ENCODE peak calls at places on chromosomes 16 and 17, in four cellular contexts. One of them, this sample, is unnamed.

GRCh38 chr17:63537991-63538692 is 12.1 kb upstream of the DCAF7 start:
- DNase-seq in ovary: no peak
- DNase-seq in A549: no peak
- DNase-seq in tibial nerve: no peak
- DNase-seq in this sample: no peak

GRCh38 chr16:63742150-63742549 is 1379.7 kb downstream of the CDH11 start:
- DNase-seq in ovary: no peak
- DNase-seq in A549: no peak
- DNase-seq in tibial nerve: no peak
- DNase-seq in this sample: no peak

GRCh38 chr17:36128411-36128978 is 24.9 kb downstream of the CCL4 start:
- DNase-seq in ovary: no peak
- DNase-seq in A549: no peak
- DNase-seq in tibial nerve: no peak
- DNase-seq in this sample: no peak

GRCh38 chr17:49494937-49495841 is at the start of gene NGFR:
- DNase-seq in ovary: peak; percentile 48
- DNase-seq in A549: peak; percentile 77
- DNase-seq in tibial nerve: no peak
- DNase-seq in this sample: peak; percentile 32

GRCh38 chr16:17029602-17030350 is 441.0 kb downstream of the XYLT1 start:
- DNase-seq in ovary: no peak
- DNase-seq in A549: no peak
- DNase-seq in tibial nerve: no peak
- DNase-seq in this sample: no peak

GRCh38 chr17:40487371-40488020 is 13.9 kb downstream of the TNS4 start:
- DNase-seq in ovary: no peak
- DNase-seq in A549: no peak
- DNase-seq in tibial nerve: no peak
- DNase-seq in this sample: no peak

GRCh38 chr17:71163813-71164122 is 957.1 kb upstream of the SOX9 start:
- DNase-seq in ovary: no peak
- DNase-seq in A549: no peak
- DNase-seq in tibial nerve: no peak
- DNase-seq in this sample: no peak

GRCh38 chr16:64589836-64590235 is 532.0 kb downstream of the CDH11 start:
- DNase-seq in ovary: no peak
- DNase-seq in A549: no peak
- DNase-seq in tibial nerve: no peak
- DNase-seq in this sample: no peak

GRCh38 chr17:55335625-55336024 is 70.9 kb downstream of the HLF start:
- DNase-seq in ovary: no peak
- DNase-seq in A549: no peak
- DNase-seq in tibial nerve: no peak
- DNase-seq in this sample: no peak

GRCh38 chr16:67995423-67995822 is 3.9 kb downstream of the DPEP2 start:
- DNase-seq in ovary: no peak
- DNase-seq in A549: no peak
- DNase-seq in tibial nerve: no peak
- DNase-seq in this sample: no peak

GRCh38 chr17:62871291-62871690 is 63.2 kb upstream of the MARCHF10 start:
- DNase-seq in ovary: no peak
- DNase-seq in A549: no peak
- DNase-seq in tibial nerve: no peak
- DNase-seq in this sample: no peak

GRCh38 chr16:77273-77806 is 685 bp upstream of the MPG start:
- DNase-seq in ovary: peak; percentile 64
- DNase-seq in A549: peak; percentile 59
- DNase-seq in tibial nerve: no peak
- DNase-seq in this sample: peak; percentile 40

GRCh38 chr16:78444-79145 is 570 bp downstream of the MPG start:
- DNase-seq in ovary: no peak
- DNase-seq in A549: peak; percentile 43
- DNase-seq in tibial nerve: no peak
- DNase-seq in this sample: peak; percentile 53

GRCh38 chr16:76535-77272 is 1.3 kb upstream of the MPG start:
- DNase-seq in ovary: peak; percentile 86
- DNase-seq in A549: peak; percentile 48
- DNase-seq in tibial nerve: peak; percentile 73
- DNase-seq in this sample: peak; percentile 69

GRCh38 chr16:77807-78443 is at the start of gene MPG:
- DNase-seq in ovary: peak; percentile 89
- DNase-seq in A549: peak; percentile 98
- DNase-seq in tibial nerve: peak; percentile 80
- DNase-seq in this sample: peak; percentile 83

DNA sequence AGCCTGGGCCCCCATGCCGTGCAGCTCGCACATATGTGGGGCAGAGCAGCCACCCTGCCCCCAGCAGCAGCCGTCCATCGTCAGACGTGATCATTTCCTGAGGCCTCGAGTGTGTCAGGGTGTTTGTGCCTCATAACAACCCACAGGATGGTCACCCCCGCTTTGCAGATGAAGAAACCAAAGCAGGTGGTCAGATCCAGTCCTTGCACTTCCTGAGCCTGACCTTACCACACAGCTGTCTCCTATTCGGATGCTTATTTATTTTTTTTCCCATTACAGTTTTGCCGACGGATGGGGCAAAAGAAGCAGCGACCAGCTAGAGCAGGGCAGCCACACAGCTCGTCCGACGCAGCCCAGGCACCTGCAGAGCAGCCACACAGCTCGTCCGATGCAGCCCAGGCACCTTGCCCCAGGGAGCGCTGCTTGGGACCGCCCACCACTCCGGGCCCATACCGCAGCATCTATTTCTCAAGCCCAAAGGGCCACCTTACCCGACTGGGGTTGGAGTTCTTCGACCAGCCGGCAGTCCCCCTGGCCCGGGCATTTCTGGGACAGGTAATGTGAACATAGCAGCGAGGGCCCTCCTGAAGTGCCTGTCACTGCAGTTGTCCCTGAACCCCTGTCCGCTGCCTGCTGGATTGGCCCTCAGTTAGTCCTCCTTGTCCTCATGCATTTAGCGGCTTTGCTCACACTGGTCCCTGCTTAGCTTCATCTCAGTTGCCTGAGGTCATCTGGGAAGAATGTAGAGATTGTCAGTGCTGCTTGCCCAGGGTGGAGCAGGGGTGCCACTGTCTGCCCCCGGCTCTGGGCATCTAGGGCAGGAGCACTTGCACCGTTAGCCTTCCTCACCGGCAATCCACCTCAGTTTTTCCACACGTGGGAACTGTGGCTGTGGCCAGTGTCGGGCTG is 1.4 kb downstream of the MPG start:
- DNase-seq in ovary: no peak
- DNase-seq in A549: no peak
- DNase-seq in tibial nerve: no peak
- DNase-seq in this sample: no peak
- TF ChIP-seq POLR2A in ovary: no peak
- TF ChIP-seq POLR2A in A549: no peak
- TF ChIP-seq POLR2A in tibial nerve: no peak
- TF ChIP-seq POLR2A in this sample: no peak

GRCh38 chr17:38890410-38890746 is 20.5 kb downstream of the LASP1 start:
- DNase-seq in ovary: no peak
- DNase-seq in A549: no peak
- DNase-seq in tibial nerve: no peak
- DNase-seq in this sample: no peak

GRCh38 chr17:38892083-38892482 is 22.2 kb downstream of the LASP1 start:
- DNase-seq in ovary: no peak
- DNase-seq in A549: no peak
- DNase-seq in tibial nerve: no peak
- DNase-seq in this sample: no peak

GRCh38 chr17:38891441-38891840 is 21.6 kb downstream of the LASP1 start:
- DNase-seq in ovary: no peak
- DNase-seq in A549: no peak
- DNase-seq in tibial nerve: no peak
- DNase-seq in this sample: no peak

GRCh38 chr17:38888842-38889241 is 19.0 kb downstream of the LASP1 start:
- DNase-seq in ovary: no peak
- DNase-seq in A549: no peak
- DNase-seq in tibial nerve: no peak
- DNase-seq in this sample: no peak

GRCh38 chr17:38889745-38890409 is 20.0 kb downstream of the LASP1 start:
- DNase-seq in ovary: no peak
- DNase-seq in A549: no peak
- DNase-seq in tibial nerve: no peak
- DNase-seq in this sample: no peak
- H3K4me1 ChIP-seq in ovary: peaks cover 18% of the 10 kb centered on the region
- H3K4me1 ChIP-seq in A549: peaks cover 45% of the 10 kb centered on the region
- H3K4me1 ChIP-seq in tibial nerve: peaks cover 64% of the 10 kb centered on the region
- H3K4me1 ChIP-seq in this sample: peaks cover 50% of the 10 kb centered on the region

DNA sequence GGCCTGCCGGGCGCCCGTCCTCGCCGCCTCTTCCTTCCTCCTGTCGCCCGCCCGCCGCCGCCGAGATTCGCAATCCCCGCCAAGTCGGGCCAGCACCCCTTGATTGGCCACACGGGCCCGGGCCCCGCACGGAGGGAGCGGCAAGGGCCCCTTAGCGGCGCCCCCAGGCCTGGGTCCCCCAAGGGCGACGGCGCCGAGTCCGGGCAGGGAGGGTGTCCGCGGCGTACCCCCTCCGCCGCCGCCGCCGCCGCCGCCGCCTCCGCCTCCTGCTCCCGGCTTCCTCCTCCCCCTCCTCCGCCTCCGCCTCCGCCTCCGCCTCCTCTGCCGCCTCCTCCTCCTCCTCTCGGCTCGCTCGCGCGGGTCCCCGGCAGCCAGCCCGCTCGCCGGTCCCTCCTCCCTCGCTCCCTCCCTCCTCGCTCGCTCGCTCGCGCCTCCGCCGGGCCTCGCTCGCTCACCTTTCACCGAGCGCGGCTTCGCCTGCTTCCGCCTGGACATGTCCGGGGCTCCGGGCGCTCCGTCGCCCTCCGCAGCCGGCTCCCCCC is 561 bp downstream of the ZNF423 start:
- DNase-seq in ovary: peak; percentile 90
- DNase-seq in A549: peak; percentile 31
- DNase-seq in tibial nerve: peak; percentile 70
- DNase-seq in this sample: peak; percentile 88
- TF ChIP-seq POLR2A in ovary: peak; percentile 76
- TF ChIP-seq POLR2A in A549: no peak
- TF ChIP-seq POLR2A in tibial nerve: peak; percentile 83
- TF ChIP-seq POLR2A in this sample: peak; percentile 83

GRCh38 chr17:56742601-56743000 is 91.1 kb downstream of the C17orf67 start:
- DNase-seq in ovary: no peak
- DNase-seq in A549: no peak
- DNase-seq in tibial nerve: no peak
- DNase-seq in this sample: no peak
- H3K4me1 ChIP-seq in ovary: peaks cover 1% of the 10 kb centered on the region
- H3K4me1 ChIP-seq in A549: no peaks in the 10 kb centered on the region
- H3K4me1 ChIP-seq in tibial nerve: no peaks in the 10 kb centered on the region
- H3K4me1 ChIP-seq in this sample: no peaks in the 10 kb centered on the region

DNA sequence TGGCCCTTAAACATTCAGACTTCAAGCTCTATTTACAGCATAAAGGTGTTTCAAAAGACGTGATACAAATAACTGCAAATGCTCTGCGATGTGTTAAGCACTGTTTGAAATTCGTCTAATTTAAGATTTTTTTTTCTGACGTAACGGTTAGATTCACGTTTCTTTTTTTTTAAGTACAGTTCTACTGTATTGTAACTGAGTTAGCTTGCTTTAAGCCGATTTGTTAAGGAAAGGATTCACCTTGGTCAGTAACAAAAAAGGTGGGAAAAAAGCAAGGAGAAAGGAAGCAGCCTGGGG is 681 bp upstream of the MAPT start:
- DNase-seq in ovary: no peak
- DNase-seq in A549: no peak
- DNase-seq in tibial nerve: no peak
- DNase-seq in this sample: no peak
- TF ChIP-seq POLR2A in ovary: no peak
- TF ChIP-seq POLR2A in A549: no peak
- TF ChIP-seq POLR2A in tibial nerve: no peak
- TF ChIP-seq POLR2A in this sample: no peak

GRCh38 chr16:24754543-24754942 is 25.1 kb downstream of the TNRC6A start:
- DNase-seq in ovary: no peak
- DNase-seq in A549: no peak
- DNase-seq in tibial nerve: no peak
- DNase-seq in this sample: no peak
- H3K4me1 ChIP-seq in ovary: peaks cover 8% of the 10 kb centered on the region
- H3K4me1 ChIP-seq in A549: peaks cover 8% of the 10 kb centered on the region
- H3K4me1 ChIP-seq in tibial nerve: peaks cover 6% of the 10 kb centered on the region
- H3K4me1 ChIP-seq in this sample: peaks cover 31% of the 10 kb centered on the region

DNA sequence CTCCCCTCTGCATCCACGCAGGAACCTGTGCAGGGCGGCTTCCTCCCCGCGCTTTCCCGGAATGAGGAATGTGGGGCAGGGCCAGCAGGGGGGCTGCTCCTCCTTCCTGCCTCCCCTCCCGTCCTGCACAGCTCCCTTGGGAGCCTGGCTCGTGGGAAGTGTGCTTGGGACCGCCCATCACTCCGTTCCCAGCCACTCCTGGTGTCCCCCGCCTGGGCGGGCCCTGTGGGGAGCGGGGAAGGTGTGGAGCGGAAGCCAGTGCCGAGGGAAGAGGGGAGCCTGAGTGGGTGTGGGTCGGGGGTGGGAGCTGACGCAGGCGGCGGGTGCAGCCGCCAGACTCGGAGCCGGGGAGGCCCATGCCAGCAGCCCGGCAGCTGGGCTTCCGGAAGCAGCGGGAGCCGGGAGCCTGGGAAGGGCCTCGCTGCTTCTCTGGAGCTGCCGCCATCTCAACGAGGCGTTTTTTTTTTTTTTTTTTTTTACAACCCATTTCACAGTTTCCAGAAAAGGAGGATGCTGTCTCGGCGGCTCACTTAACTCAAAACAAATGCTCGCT is 24.2 kb downstream of the BAHCC1 start:
- DNase-seq in ovary: peak; percentile 93
- DNase-seq in A549: peak; percentile 92
- DNase-seq in tibial nerve: peak; percentile 72
- DNase-seq in this sample: peak; percentile 87
- TF ChIP-seq POLR2A in ovary: peak; percentile 54
- TF ChIP-seq POLR2A in A549: peak; percentile 70
- TF ChIP-seq POLR2A in tibial nerve: peak; percentile 39
- TF ChIP-seq POLR2A in this sample: peak; percentile 68

GRCh38 chr16:82031116-82032084 is 3.7 kb upstream of the HSD17B2 start:
- DNase-seq in ovary: no peak
- DNase-seq in A549: peak; percentile 50
- DNase-seq in tibial nerve: no peak
- DNase-seq in this sample: no peak

GRCh38 chr16:82024274-82024673 is 10.8 kb upstream of the HSD17B2 start:
- DNase-seq in ovary: no peak
- DNase-seq in A549: no peak
- DNase-seq in tibial nerve: no peak
- DNase-seq in this sample: no peak

GRCh38 chr16:82024883-82025282 is 10.2 kb upstream of the HSD17B2 start:
- DNase-seq in ovary: no peak
- DNase-seq in A549: no peak
- DNase-seq in tibial nerve: no peak
- DNase-seq in this sample: no peak

GRCh38 chr16:82023206-82023605 is 11.8 kb upstream of the HSD17B2 start:
- DNase-seq in ovary: no peak
- DNase-seq in A549: no peak
- DNase-seq in tibial nerve: no peak
- DNase-seq in this sample: no peak

GRCh38 chr16:82027629-82028035 is 7.4 kb upstream of the HSD17B2 start:
- DNase-seq in ovary: no peak
- DNase-seq in A549: no peak
- DNase-seq in tibial nerve: no peak
- DNase-seq in this sample: no peak
- H3K4me1 ChIP-seq in ovary: no peaks in the 10 kb centered on the region
- H3K4me1 ChIP-seq in A549: no peaks in the 10 kb centered on the region
- H3K4me1 ChIP-seq in tibial nerve: no peaks in the 10 kb centered on the region
- H3K4me1 ChIP-seq in this sample: peaks cover 6% of the 10 kb centered on the region

This sample was measured in body of pancreas.